ENCODE peak calls at places on chromosome 21, in five cellular contexts. C, W, F, T and R are unnamed samples.

GRCh38 chr21:16070207-16070651 is 340.4 kb downstream of the USP25 start:
- DNase-seq in C (no peak), F (no peak), W (no peak), T (peak), R (no peak)

GRCh38 chr21:15514073-15514946 is 215.5 kb upstream of the USP25 start:
- DNase-seq in C (no peak), W (peak), F (no peak), T (no peak), R (no peak)

GRCh38 chr21:33025471-33026298 is at the start of gene OLIG2:
- DNase-seq in T (peak), C (peak), F (peak), W (no peak), R (peak)

GRCh38 chr21:42939581-42940413 is 14.4 kb upstream of the ERVH48-1 start:
- DNase-seq in W (peak), T (no peak), C (no peak), F (no peak), R (no peak)

GRCh38 chr21:30718239-30718909 is at the start of gene KRTAP21-3:
- DNase-seq in W (no peak), C (no peak), T (no peak), F (no peak), R (no peak)

GRCh38 chr21:42316891-42317290 is 1.7 kb upstream of the TFF3 start:
- DNase-seq in C (no peak), F (no peak), T (no peak), W (no peak), R (no peak)

GRCh38 chr21:30206551-30207251 is 9.2 kb downstream of the CLDN8 start:
- DNase-seq in C (no peak), W (no peak), T (no peak), F (no peak), R (no peak)

GRCh38 chr21:27814226-27814625 is 847.3 kb upstream of the ADAMTS5 start:
- DNase-seq in T (no peak), C (no peak), F (no peak), W (no peak), R (no peak)

GRCh38 chr21:39082656-39083376 is 100.4 kb downstream of the PSMG1 start:
- DNase-seq in C (peak), F (no peak), W (peak), T (no peak), R (no peak)

GRCh38 chr21:23093259-23093658 is 2095.1 kb downstream of the NCAM2 start:
- DNase-seq in C (no peak), F (no peak), W (no peak), T (no peak), R (no peak)

GRCh38 chr21:39208624-39209333 is 25.5 kb upstream of the PSMG1 start:
- DNase-seq in W (no peak), T (no peak), C (peak), F (no peak), R (no peak)

GRCh38 chr21:35732788-35733187 is 327.5 kb downstream of the SETD4 start:
- DNase-seq in C (no peak), T (no peak), F (no peak), W (no peak), R (no peak)

GRCh38 chr21:38938343-38938742 is 132.6 kb downstream of the ETS2 start:
- DNase-seq in T (peak), W (no peak), C (no peak), F (no peak), R (peak)

GRCh38 chr21:33261635-33262034 is 4.5 kb upstream of the IL10RB start:
- DNase-seq in W (no peak), T (no peak), C (no peak), F (no peak), R (no peak)

GRCh38 chr21:42352433-42353095 is 1.8 kb upstream of the TFF2 start:
- DNase-seq in W (no peak), F (no peak), C (no peak), T (no peak), R (no peak)

GRCh38 chr21:42002421-42002958 is 7.7 kb downstream of the ZBTB21 start:
- DNase-seq in W (no peak), F (no peak), T (no peak), C (no peak), R (no peak)

GRCh38 chr21:42019706-42020105 is 9.5 kb upstream of the ZBTB21 start:
- DNase-seq in W (no peak), F (no peak), T (no peak), C (no peak), R (no peak)

GRCh38 chr21:41726970-41727783 is 39.7 kb downstream of the RIPK4 start:
- DNase-seq in C (no peak), F (no peak), W (peak), T (no peak), R (no peak)

GRCh38 chr21:43727571-43728466 is 8.9 kb downstream of the PDXK start:
- DNase-seq in W (peak), C (no peak), F (no peak), T (no peak), R (no peak)

GRCh38 chr21:30831194-30831765 is 1.7 kb upstream of the KRTAP7-1 start:
- DNase-seq in F (peak), C (peak), T (peak), W (peak), R (peak)

GRCh38 chr21:27831821-27832569 is 865.1 kb upstream of the ADAMTS5 start:
- DNase-seq in W (no peak), T (no peak), F (no peak), C (no peak), R (no peak)

GRCh38 chr21:42627527-42628289 is 25.7 kb upstream of the PDE9A start:
- DNase-seq in F (no peak), C (no peak), T (no peak), W (no peak), R (no peak)

GRCh38 chr21:25885880-25886279 is 151.1 kb downstream of the GABPA start:
- DNase-seq in W (peak), C (no peak), F (no peak), T (no peak), R (no peak)

GRCh38 chr21:30629173-30629572 is 5.8 kb upstream of the KRTAP20-2 start:
- DNase-seq in C (no peak), T (no peak), F (no peak), W (no peak), R (no peak)

GRCh38 chr21:33380483-33380998 is 22.7 kb upstream of the IFNGR2 start:
- DNase-seq in W (peak), F (no peak), T (no peak), C (peak), R (peak)

GRCh38 chr21:42552407-42553336 is 39.0 kb downstream of the SLC37A1 start:
- DNase-seq in C (no peak), T (no peak), W (no peak), F (no peak), R (no peak)

GRCh38 chr21:17780539-17780938 is 38.6 kb downstream of the C21orf91 start:
- DNase-seq in T (no peak), F (no peak), W (no peak), C (no peak), R (no peak)

GRCh38 chr21:41589131-41589530 is 81.2 kb upstream of the TMPRSS2 start:
- DNase-seq in T (no peak), W (no peak), F (peak), C (no peak), R (no peak)

GRCh38 chr21:41856572-41856971 is 22.6 kb downstream of the PRDM15 start:
- DNase-seq in T (no peak), C (no peak), W (no peak), F (no peak), R (no peak)

GRCh38 chr21:42423197-42423675 is 19.5 kb downstream of the UBASH3A start:
- DNase-seq in W (no peak), F (no peak), T (no peak), C (no peak), R (no peak)

DNA sequence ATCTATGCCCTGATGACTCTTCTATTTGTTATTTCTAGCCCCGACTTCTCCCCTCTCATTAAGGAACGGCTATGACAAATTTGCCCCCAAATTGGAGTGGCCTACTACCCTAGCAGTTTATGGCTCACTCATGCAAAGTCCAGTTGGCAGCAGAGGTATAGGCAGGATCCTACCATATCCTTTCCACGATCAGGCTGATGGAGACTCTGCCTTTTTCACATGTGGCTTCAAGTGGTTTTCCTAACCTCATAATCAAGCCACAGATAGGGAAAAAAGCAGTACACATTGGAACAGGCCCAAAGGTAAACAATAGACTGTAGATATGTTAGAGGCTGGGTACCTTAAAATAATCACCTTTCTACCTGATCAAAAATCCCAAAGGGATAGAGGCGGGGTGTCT is 292.5 kb downstream of the NCAM2 start:
- DNase-seq in W (no peak), T (peak), F (no peak), C (no peak), R (no peak)
- TF ChIP-seq YY1 in W (no peak), T (no peak), F (no peak), C (no peak), R (no peak)

GRCh38 chr21:14236180-14236579 is 20.2 kb downstream of the RBM11 start:
- DNase-seq in T (no peak), F (no peak), C (no peak), W (no peak), R (no peak)
- TF ChIP-seq YY1 in T (no peak), F (no peak), C (no peak), W (no peak), R (no peak)

GRCh38 chr21:40351006-40351405 is 483.8 kb downstream of the PCP4 start:
- DNase-seq in T (no peak), C (no peak), F (no peak), W (no peak), R (no peak)

GRCh38 chr21:40355076-40355475 is 487.8 kb downstream of the PCP4 start:
- DNase-seq in W (no peak), F (no peak), C (no peak), T (no peak), R (no peak)

DNA sequence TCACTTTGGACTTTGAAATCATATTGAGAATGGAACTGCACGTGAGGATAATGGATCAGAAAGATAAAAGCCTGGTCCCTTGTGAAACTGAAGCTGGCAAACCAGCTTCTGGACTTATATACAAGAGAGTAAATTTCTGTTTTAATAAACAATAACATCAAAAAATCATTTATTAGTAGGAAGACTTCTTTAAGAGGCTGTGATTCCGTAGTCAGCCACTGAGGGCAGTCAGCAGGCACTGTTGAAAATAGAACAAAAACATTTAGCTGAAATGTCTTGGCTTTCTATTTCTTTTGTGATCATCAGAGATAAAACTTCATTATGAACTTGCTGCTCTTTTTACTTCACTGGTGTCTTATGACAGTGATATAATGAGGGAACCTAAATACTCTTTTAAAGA is 489.4 kb downstream of the PCP4 start:
- DNase-seq in F (no peak), C (no peak), T (no peak), W (no peak), R (no peak)
- TF ChIP-seq YY1 in F (no peak), C (no peak), T (no peak), W (no peak), R (no peak)

GRCh38 chr21:34606051-34606450 is 8.9 kb downstream of the RCAN1 start:
- DNase-seq in F (peak), C (no peak), W (no peak), T (no peak), R (no peak)

GRCh38 chr21:34604556-34604955 is 10.4 kb downstream of the RCAN1 start:
- DNase-seq in W (no peak), F (no peak), T (no peak), C (no peak), R (no peak)

GRCh38 chr21:34602061-34602460 is 12.9 kb downstream of the RCAN1 start:
- DNase-seq in W (no peak), F (no peak), T (no peak), C (no peak), R (no peak)

GRCh38 chr21:34603710-34604057 is 11.2 kb downstream of the RCAN1 start:
- DNase-seq in C (no peak), T (no peak), F (no peak), W (no peak), R (no peak)

DNA sequence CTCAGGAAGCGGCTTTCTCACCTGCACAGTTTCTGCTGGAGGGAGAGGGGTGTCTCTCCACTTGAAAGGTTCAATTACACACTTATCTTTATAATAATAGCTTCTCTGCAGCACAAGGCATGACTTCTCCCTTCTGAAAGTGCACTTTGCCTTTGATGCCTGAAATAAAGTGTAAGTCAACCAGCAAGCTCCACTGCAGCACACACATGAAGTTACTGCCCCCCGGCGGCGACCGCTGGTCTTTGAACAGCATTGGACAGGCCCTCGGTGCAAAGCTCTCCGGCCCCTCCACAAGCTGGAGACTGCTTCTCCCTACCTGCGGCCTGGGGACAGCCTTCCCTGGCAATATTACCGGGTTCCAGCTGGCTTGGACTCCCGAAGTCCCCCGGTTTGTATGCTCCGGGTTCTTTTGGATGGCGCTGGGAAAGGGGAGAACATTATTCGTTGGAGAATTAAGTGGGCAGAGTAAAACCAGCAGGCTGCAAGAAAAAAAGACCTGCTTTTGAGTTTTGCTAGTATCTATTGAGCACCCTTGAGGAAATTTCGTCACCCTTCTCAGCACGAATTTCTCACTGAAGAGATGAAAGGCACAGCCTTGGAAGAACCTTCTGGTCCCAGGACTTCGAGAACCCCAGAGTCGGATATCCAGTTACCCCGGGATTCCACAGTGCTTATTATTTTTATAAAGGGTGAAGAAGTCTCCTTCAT is 11.8 kb downstream of the RCAN1 start:
- DNase-seq in F (peak), T (peak), W (peak), C (peak), R (peak)
- TF ChIP-seq YY1 in F (no peak), T (no peak), W (no peak), C (no peak), R (no peak)

GRCh38 chr21:45322960-45323461 is 35.3 kb upstream of the POFUT2 start:
- DNase-seq in C (peak), W (no peak), T (no peak), F (no peak), R (no peak)

GRCh38 chr21:45320261-45320990 is 32.7 kb upstream of the POFUT2 start:
- DNase-seq in T (peak), W (no peak), C (no peak), F (peak), R (no peak)

GRCh38 chr21:45320991-45321656 is 33.4 kb upstream of the POFUT2 start:
- DNase-seq in C (no peak), T (no peak), W (no peak), F (no peak), R (no peak)

GRCh38 chr21:45323487-45324380 is 36.0 kb upstream of the POFUT2 start:
- DNase-seq in W (no peak), T (no peak), F (peak), C (no peak), R (no peak)

GRCh38 chr21:45322231-45322959 is 34.7 kb upstream of the POFUT2 start:
- DNase-seq in C (no peak), F (no peak), W (no peak), T (no peak), R (no peak)
- TF ChIP-seq YY1 in C (no peak), F (no peak), W (no peak), T (no peak), R (no peak)

DNA sequence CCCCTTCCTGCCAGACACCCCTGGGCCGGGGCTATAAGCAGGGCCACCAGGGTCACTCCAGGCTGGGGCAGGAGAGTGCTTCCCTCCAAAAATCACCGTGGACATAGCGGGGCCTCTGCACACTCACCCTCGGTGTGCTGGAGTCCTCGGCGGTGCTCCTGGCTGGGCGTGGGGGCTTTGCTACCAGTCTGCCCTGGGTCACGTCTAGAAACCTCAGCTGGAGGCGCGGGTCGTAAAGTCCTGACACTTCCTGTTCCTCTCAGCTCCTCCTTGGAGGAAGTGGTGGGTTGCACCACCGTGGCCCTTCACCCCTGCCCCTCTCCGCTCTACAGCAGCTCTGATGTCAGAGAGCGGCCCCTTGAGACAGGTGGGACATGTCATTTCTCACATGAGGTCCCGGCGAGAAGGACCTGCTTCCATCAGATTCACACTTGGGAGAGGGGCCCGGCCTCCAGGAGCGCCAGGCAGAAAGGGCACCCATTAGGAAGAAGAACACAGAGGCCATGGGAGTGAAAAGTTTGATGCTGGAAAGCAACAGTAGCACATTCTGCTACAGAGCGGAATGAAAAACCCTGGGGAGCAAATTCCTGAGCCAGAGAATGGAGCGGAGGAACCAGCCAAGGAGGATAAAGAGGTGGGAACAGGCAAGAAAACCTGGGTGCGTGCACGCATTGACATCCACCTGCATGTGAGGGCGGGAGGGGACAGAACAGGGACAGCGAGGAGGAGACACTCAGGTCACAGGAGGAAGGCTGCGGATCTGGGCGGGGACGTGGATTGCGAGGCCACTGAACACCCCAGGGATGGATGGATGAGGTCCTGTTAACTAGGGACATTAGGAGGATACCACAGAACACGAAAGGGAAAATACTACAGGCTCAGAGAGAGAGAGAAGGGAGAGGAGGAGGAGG is at the start of gene ITGB2:
- DNase-seq in C (no peak), T (no peak), F (no peak), W (no peak), R (no peak)
- TF ChIP-seq YY1 in C (no peak), T (no peak), F (no peak), W (no peak), R (no peak)

GRCh38 chr21:45891388-45892155 is 90.0 kb upstream of the COL6A1 start:
- DNase-seq in F (no peak), T (peak), C (no peak), W (no peak), R (no peak)

GRCh38 chr21:45889961-45890360 is 91.6 kb upstream of the COL6A1 start:
- DNase-seq in C (no peak), F (no peak), T (no peak), W (no peak), R (no peak)

GRCh38 chr21:45893166-45894106 is 88.1 kb upstream of the COL6A1 start:
- DNase-seq in C (no peak), W (no peak), T (peak), F (no peak), R (no peak)

GRCh38 chr21:45894107-45894810 is 87.3 kb upstream of the COL6A1 start:
- DNase-seq in C (no peak), W (no peak), F (no peak), T (peak), R (no peak)

GRCh38 chr21:45892156-45892919 is 89.2 kb upstream of the COL6A1 start:
- DNase-seq in W (no peak), F (no peak), C (no peak), T (no peak), R (no peak)
- TF ChIP-seq YY1 in W (no peak), F (no peak), C (no peak), T (no peak), R (no peak)

DNA sequence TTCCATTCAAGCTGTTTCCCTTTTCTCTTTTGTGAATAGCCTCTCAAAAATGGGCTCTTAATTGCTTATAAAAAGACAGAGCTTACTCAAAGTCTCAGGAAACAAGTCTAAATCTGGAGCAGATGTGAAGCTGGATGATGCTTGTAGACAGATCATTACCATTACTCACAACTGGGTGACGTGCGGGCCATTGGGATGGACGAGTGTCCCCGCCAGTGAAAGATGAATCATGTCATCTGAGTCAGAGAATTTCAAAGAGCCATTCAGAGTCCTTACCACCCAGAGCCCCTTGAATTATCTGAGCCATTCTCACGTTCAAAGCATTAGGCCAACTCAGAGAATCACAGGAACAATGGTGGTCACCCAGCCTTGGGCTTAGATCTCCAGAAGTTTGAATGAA is 134.6 kb downstream of the HUNK start:
- DNase-seq in T (no peak), W (no peak), F (no peak), C (no peak), R (no peak)
- TF ChIP-seq YY1 in T (no peak), W (no peak), F (no peak), C (no peak), R (no peak)

GRCh38 chr21:37292946-37293345 is 25.8 kb upstream of the VPS26C start:
- DNase-seq in W (no peak), T (no peak), F (no peak), C (no peak), R (no peak)
- TF ChIP-seq YY1 in W (no peak), T (no peak), F (no peak), C (no peak), R (no peak)